ENCODE peak calls at places on chromosomes 16 and 17, in ten cellular contexts. N is ascending aorta; Y is ACHN; D is activated T-cell treated with anti-CD3 and anti-CD28 coated beads for 24 hours; E is psoas muscle; A is CD4-positive, CD25-positive, alpha-beta regulatory T cell; L is thoracic aorta; G is posterior cingulate gyrus; W is activated naive CD4-positive, alpha-beta T cell treated with anti-CD3 and anti-CD28 coated beads, Interleukin-2, amount 10 ng/mL, durations not matched to agents 7 days and 5 days; O is coronary artery. J is an unnamed sample.

GRCh38 chr16:50547944-50548658 is at the start of gene NKD1:
- DNase-seq in N (no peak), Y (peak; percentile 54), D (peak; percentile 60), E (peak; percentile 75), A (peak; percentile 69), L (no peak), G (peak; percentile 33), W (peak; percentile 75), O (peak; percentile 79), J (peak; percentile 80)

GRCh38 chr17:82655038-82655479 is 6.8 kb upstream of the WDR45B start:
- DNase-seq in N (no peak), Y (no peak), D (no peak), E (no peak), A (no peak), L (no peak), G (peak; percentile 0), W (no peak), O (no peak), J (peak; percentile 87)

GRCh38 chr17:48024149-48025039 is 13.2 kb downstream of the COPZ2 start:
- DNase-seq in N (peak; percentile 23), Y (peak; percentile 61), D (no peak), E (peak; percentile 54), A (peak; percentile 24), L (no peak), G (no peak), W (peak; percentile 70), O (no peak), J (peak; percentile 63)

GRCh38 chr17:52035336-52035915 is 123.1 kb downstream of the CA10 start:
- DNase-seq in N (no peak), Y (no peak), D (no peak), E (no peak), A (no peak), L (no peak), G (no peak), W (no peak), O (no peak), J (no peak)

GRCh38 chr17:78997881-78998280 is 11.7 kb downstream of the CANT1 start:
- DNase-seq in N (no peak), Y (no peak), D (no peak), E (no peak), A (no peak), L (no peak), G (no peak), W (peak; percentile 18), O (peak; percentile 72), J (no peak)

GRCh38 chr17:77378318-77379064 is 237.7 kb downstream of the SEC14L1 start:
- DNase-seq in N (no peak), Y (no peak), D (no peak), E (no peak), A (no peak), L (no peak), G (no peak), W (no peak), O (no peak), J (no peak)

GRCh38 chr16:67528870-67529638 is 425 bp downstream of the RIPOR1 start:
- DNase-seq in N (no peak), Y (peak; percentile 51), D (no peak), E (no peak), A (no peak), L (no peak), G (no peak), W (peak; percentile 57), O (peak; percentile 75), J (peak; percentile 70)

GRCh38 chr16:82936941-82937551 is 310.3 kb downstream of the CDH13 start:
- DNase-seq in N (no peak), Y (no peak), D (no peak), E (no peak), A (no peak), L (no peak), G (no peak), W (no peak), O (no peak), J (no peak)

GRCh38 chr17:80612997-80613731 is 68.5 kb downstream of the RPTOR start:
- DNase-seq in N (no peak), Y (no peak), D (no peak), E (no peak), A (no peak), L (no peak), G (no peak), W (no peak), O (no peak), J (no peak)

GRCh38 chr17:59842901-59843652 is 49.7 kb downstream of the TUBD1 start:
- DNase-seq in N (no peak), Y (peak; percentile 98), D (peak; percentile 65), E (no peak), A (peak; percentile 41), L (no peak), G (no peak), W (peak; percentile 39), O (no peak), J (peak; percentile 51)

GRCh38 chr16:22206013-22206846 is at the start of gene EEF2K:
- DNase-seq in N (peak; percentile 79), Y (peak; percentile 99), D (peak; percentile 85), E (peak; percentile 94), A (peak; percentile 75), L (peak; percentile 81), G (peak; percentile 74), W (peak; percentile 89), O (peak; percentile 97), J (peak; percentile 97)

J was measured in NB4.